ENCODE peak calls at places on chromosomes 2 and 18, in nine cellular contexts. X is sigmoid colon, B is BJ, E is stomach, Q is colonic mucosa, J is cardiac muscle cell, W is lower leg skin, F is HCT116, P is kidney epithelial cell. I is an unnamed sample.
A peak's percentile ranks its signal among the peaks of the same experiment; 100 is the strongest.

GRCh38 chr18:58177886-58178470 is 134.0 kb downstream of the NEDD4L start:
- DNase-seq in E (no peak), F (no peak), X (no peak), Q (no peak), W (no peak), B (no peak), J (no peak), P (no peak), I (no peak)

GRCh38 chr2:207765960-207766582 is 3.6 kb downstream of the FZD5 start:
- DNase-seq in Q (no peak), W (no peak), P (no peak), J (no peak), F (no peak), X (no peak), E (no peak), B (no peak), I (no peak)

GRCh38 chr2:158025263-158025996 is 76.2 kb upstream of the UPP2 start:
- DNase-seq in F (no peak), X (no peak), W (no peak), E (no peak), P (no peak), B (peak; percentile 86), J (peak; percentile 21), Q (no peak), I (no peak)

GRCh38 chr2:46763861-46764260 is 151.7 kb downstream of the MCFD2 start:
- DNase-seq in B (no peak), P (no peak), X (no peak), W (no peak), F (no peak), Q (no peak), E (no peak), J (peak; percentile 49), I (no peak)

GRCh38 chr2:240182476-240182875 is 42.0 kb upstream of the OTOS start:
- DNase-seq in F (no peak), E (no peak), B (no peak), W (no peak), P (no peak), J (no peak), X (no peak), Q (no peak), I (no peak)

GRCh38 chr2:19292007-19292406 is 66.4 kb downstream of the OSR1 start:
- DNase-seq in Q (no peak), W (no peak), F (no peak), J (no peak), B (no peak), P (no peak), E (no peak), X (no peak), I (no peak)

GRCh38 chr2:239020541-239021041 is 172.7 kb downstream of the TWIST2 start:
- DNase-seq in E (no peak), B (no peak), P (no peak), J (no peak), Q (no peak), F (no peak), X (peak; percentile 53), W (no peak), I (no peak)

GRCh38 chr2:204538179-204539009 is 6.9 kb upstream of the PARD3B start:
- DNase-seq in X (peak; percentile 75), B (no peak), P (no peak), W (no peak), Q (no peak), J (peak; percentile 54), E (peak; percentile 54), F (no peak), I (no peak)

GRCh38 chr2:236919209-236919608 is 166.5 kb upstream of the COPS8 start:
- DNase-seq in E (no peak), B (no peak), P (no peak), X (no peak), J (peak; percentile 62), W (peak; percentile 8), F (no peak), Q (no peak), I (no peak)

GRCh38 chr2:31828891-31829290 is 181.9 kb downstream of the MEMO1 start:
- DNase-seq in P (no peak), J (no peak), W (no peak), X (no peak), E (no peak), Q (no peak), B (no peak), F (no peak), I (no peak)

GRCh38 chr18:48715651-48716354 is 177.0 kb downstream of the CTIF start:
- DNase-seq in X (no peak), B (no peak), P (no peak), W (peak; percentile 73), J (peak; percentile 7), F (no peak), E (no peak), Q (peak; percentile 61), I (no peak)

GRCh38 chr2:199405241-199405640 is 52.5 kb downstream of the SATB2 start:
- DNase-seq in E (no peak), B (no peak), W (no peak), J (peak; percentile 25), F (peak; percentile 27), X (no peak), P (no peak), Q (no peak), I (no peak)

GRCh38 chr2:8413589-8414135 is 268.2 kb upstream of the ID2 start:
- DNase-seq in X (no peak), Q (peak; percentile 74), W (no peak), F (no peak), J (peak; percentile 54), B (no peak), P (no peak), E (peak; percentile 59), I (no peak)

GRCh38 chr2:234970467-234970866 is 18.6 kb downstream of the SH3BP4 start:
- DNase-seq in Q (no peak), B (peak; percentile 56), F (no peak), E (no peak), W (no peak), P (no peak), J (no peak), X (no peak), I (peak; percentile 89)

GRCh38 chr2:221202431-221202830 is 369.7 kb downstream of the EPHA4 start:
- DNase-seq in X (no peak), P (no peak), W (no peak), J (no peak), B (no peak), F (no peak), Q (no peak), E (no peak), I (no peak)

GRCh38 chr18:9898792-9899549 is 13.2 kb downstream of the TXNDC2 start:
- DNase-seq in J (peak; percentile 43), X (no peak), W (no peak), F (peak; percentile 64), E (no peak), Q (no peak), P (peak; percentile 62), B (no peak), I (no peak)

GRCh38 chr2:193480187-193480586 is 1285.5 kb upstream of the TMEFF2 start:
- DNase-seq in E (no peak), F (no peak), J (no peak), P (no peak), W (no peak), X (no peak), B (no peak), Q (no peak), I (no peak)

GRCh38 chr18:11276678-11277077 is 127.3 kb upstream of the PIEZO2 start:
- DNase-seq in J (no peak), P (no peak), X (no peak), E (no peak), W (no peak), F (no peak), B (no peak), Q (no peak), I (no peak)

GRCh38 chr2:190853659-190854386 is 26.8 kb upstream of the GLS start:
- DNase-seq in X (no peak), E (no peak), B (no peak), J (peak; percentile 39), Q (no peak), P (no peak), W (no peak), F (no peak), I (no peak)
- TF ChIP-seq CTCF in X (no peak), E (no peak), B (no peak), J (no peak), Q (no peak), P (no peak), W (no peak), F (no peak), I (no peak)

GRCh38 chr2:36727586-36727985 is 31.1 kb downstream of the VIT start:
- DNase-seq in P (no peak), Q (no peak), B (no peak), E (no peak), J (no peak), W (no peak), X (no peak), F (no peak), I (no peak)
- H3K4me3 ChIP-seq in P (no peak overlapping the region), Q (no peak overlapping the region), B (no peak overlapping the region), E (no peak overlapping the region), J (no peak overlapping the region), W (no peak overlapping the region), X (no peak overlapping the region), F (no peak overlapping the region), I (no peak overlapping the region)

GRCh38 chr2:219179601-219180465 is 1.8 kb downstream of the RETREG2 start:
- DNase-seq in B (no peak), F (no peak), E (no peak), W (no peak), X (peak; percentile 56), J (no peak), P (no peak), Q (peak; percentile 14), I (no peak)

GRCh38 chr2:219176818-219177593 is at the start of gene CNPPD1:
- DNase-seq in F (peak; percentile 56), B (peak; percentile 30), E (peak; percentile 93), Q (peak; percentile 92), X (peak; percentile 94), W (peak; percentile 87), J (peak; percentile 83), P (no peak), I (no peak)

GRCh38 chr2:219177594-219178376 is at the start of gene RETREG2:
- DNase-seq in E (peak; percentile 87), B (peak; percentile 72), X (peak; percentile 94), W (peak; percentile 92), P (no peak), J (peak; percentile 94), Q (peak; percentile 92), F (peak; percentile 84), I (peak; percentile 64)

GRCh38 chr2:219180961-219181360 is 2.9 kb downstream of the RETREG2 start:
- DNase-seq in B (no peak), W (no peak), Q (peak; percentile 13), E (no peak), X (peak; percentile 40), F (no peak), P (no peak), J (no peak), I (no peak)

GRCh38 chr2:219178377-219179175 is 501 bp downstream of the RETREG2 start:
- DNase-seq in B (no peak), J (peak; percentile 47), F (no peak), W (peak; percentile 46), E (peak; percentile 50), X (peak; percentile 76), Q (peak; percentile 71), P (no peak), I (no peak)
- TF ChIP-seq CTCF in B (no peak), J (no peak), F (no peak), W (no peak), E (no peak), X (no peak), Q (no peak), P (no peak), I (no peak)

GRCh38 chr2:10125842-10126596 is 3.5 kb downstream of the RRM2 start:
- DNase-seq in J (no peak), X (no peak), W (no peak), Q (no peak), F (no peak), B (no peak), P (no peak), E (no peak), I (no peak)
- H3K4me3 ChIP-seq in J (no peak overlapping the region), X (no peak overlapping the region), W (no peak overlapping the region), Q (no peak overlapping the region), F (no peak overlapping the region), B (no peak overlapping the region), P (no peak overlapping the region), E (no peak overlapping the region), I (no peak overlapping the region)